ENCODE peak calls at places on chromosomes 6 and 20, in ten cellular contexts. W is lower lobe of right lung; J is left cardiac atrium; N is foreskin keratinocyte; P is spleen; C is hepatic stellate cell; U is A172; D is head of caudate nucleus; Z is stimulated activated effector memory CD8-positive, alpha-beta T cell treated with anti-CD3 and anti-CD28 coated beads, Interleukin-12 subunit alpha, Interleukin-12 subunit beta, amount 100 ng/mL, for 72 hours; O is cortex of kidney. Y is an unnamed sample.

GRCh38 chr6:18528084-18528743 is 141.1 kb downstream of the RNF144B start:
- DNase-seq in W (no peak), J (no peak), N (no peak), P (no peak), C (no peak), U (peak; percentile 5), D (no peak), Z (no peak), O (no peak), Y (no peak)

GRCh38 chr6:41707565-41708200 is 27.7 kb downstream of the TFEB start:
- DNase-seq in W (peak; percentile 67), J (peak; percentile 54), N (no peak), P (peak; percentile 90), C (no peak), U (no peak), D (peak; percentile 57), Z (no peak), O (no peak), Y (peak; percentile 65)

GRCh38 chr6:45116714-45117410 is 211.3 kb upstream of the RUNX2 start:
- DNase-seq in W (no peak), J (no peak), N (peak; percentile 23), P (no peak), C (peak; percentile 9), U (peak; percentile 79), D (no peak), Z (no peak), O (no peak), Y (no peak)

GRCh38 chr20:35020108-35021031 is 64.7 kb downstream of the MYH7B start:
- DNase-seq in W (no peak), J (no peak), N (no peak), P (no peak), C (no peak), U (no peak), D (no peak), Z (no peak), O (no peak), Y (no peak)

GRCh38 chr6:125750692-125751333 is 1.4 kb downstream of the HEY2 start:
- DNase-seq in W (no peak), J (no peak), N (no peak), P (no peak), C (no peak), U (no peak), D (no peak), Z (no peak), O (no peak), Y (no peak)

GRCh38 chr6:96458771-96459170 is 62.8 kb upstream of the UFL1 start:
- DNase-seq in W (no peak), J (no peak), N (no peak), P (no peak), C (no peak), U (no peak), D (no peak), Z (no peak), O (no peak), Y (no peak)

GRCh38 chr6:128350416-128351254 is 169.8 kb downstream of the PTPRK start:
- DNase-seq in W (no peak), J (no peak), N (peak; percentile 69), P (no peak), C (peak; percentile 4), U (peak; percentile 56), D (no peak), Z (no peak), O (no peak), Y (no peak)

GRCh38 chr20:44776977-44777376 is 31.3 kb downstream of the KCNK15 start:
- DNase-seq in W (no peak), J (no peak), N (no peak), P (peak; percentile 7), C (no peak), U (peak; percentile 26), D (no peak), Z (no peak), O (no peak), Y (no peak)

GRCh38 chr6:106591111-106591825 is 38.0 kb downstream of the RTN4IP1 start:
- DNase-seq in W (no peak), J (no peak), N (no peak), P (no peak), C (peak; percentile 83), U (peak; percentile 67), D (no peak), Z (no peak), O (no peak), Y (no peak)

GRCh38 chr20:25418779-25419178 is 11.3 kb downstream of the GINS1 start:
- DNase-seq in W (no peak), J (no peak), N (no peak), P (no peak), C (no peak), U (no peak), D (no peak), Z (no peak), O (no peak), Y (no peak)

GRCh38 chr20:6053064-6053775 is 640 bp downstream of the LRRN4 start:
- DNase-seq in W (no peak), J (no peak), N (no peak), P (no peak), C (no peak), U (peak; percentile 24), D (no peak), Z (no peak), O (no peak), Y (no peak)

GRCh38 chr6:24125980-24126379 is at the start of gene NRSN1:
- DNase-seq in W (no peak), J (no peak), N (no peak), P (no peak), C (no peak), U (no peak), D (peak; percentile 45), Z (no peak), O (no peak), Y (peak; percentile 78)

GRCh38 chr6:159110013-159110412 is 59.2 kb upstream of the FNDC1 start:
- DNase-seq in W (no peak), J (no peak), N (no peak), P (no peak), C (peak; percentile 36), U (peak; percentile 46), D (no peak), Z (peak; percentile 70), O (no peak), Y (no peak)

GRCh38 chr6:5471637-5472430 is 210.5 kb downstream of the FARS2 start:
- DNase-seq in W (no peak), J (no peak), N (no peak), P (no peak), C (no peak), U (no peak), D (peak; percentile 62), Z (no peak), O (no peak), Y (no peak)

GRCh38 chr20:53834044-53834442 is 236.4 kb downstream of the BCAS1 start:
- DNase-seq in W (no peak), J (no peak), N (no peak), P (peak; percentile 89), C (no peak), U (peak; percentile 88), D (no peak), Z (no peak), O (no peak), Y (no peak)

GRCh38 chr6:132198896-132199295 is 202.4 kb downstream of the MOXD1 start:
- DNase-seq in W (no peak), J (no peak), N (no peak), P (no peak), C (no peak), U (no peak), D (no peak), Z (no peak), O (no peak), Y (no peak)

GRCh38 chr6:125866433-125866832 is 75.7 kb downstream of the NCOA7 start:
- DNase-seq in W (no peak), J (no peak), N (no peak), P (no peak), C (no peak), U (no peak), D (no peak), Z (no peak), O (no peak), Y (peak; percentile 55)

GRCh38 chr6:128209771-128210170 is 308.9 kb upstream of the THEMIS start:
- DNase-seq in W (no peak), J (no peak), N (peak; percentile 47), P (no peak), C (peak; percentile 33), U (peak; percentile 83), D (no peak), Z (no peak), O (no peak), Y (no peak)

GRCh38 chr6:166253277-166254229 is 54.6 kb downstream of the PRR18 start:
- DNase-seq in W (peak; percentile 83), J (no peak), N (no peak), P (peak; percentile 92), C (no peak), U (no peak), D (no peak), Z (no peak), O (no peak), Y (no peak)

GRCh38 chr20:61850926-61851900 is 214.5 kb downstream of the TAF4 start:
- DNase-seq in W (no peak), J (no peak), N (no peak), P (peak; percentile 70), C (no peak), U (no peak), D (no peak), Z (no peak), O (no peak), Y (no peak)

GRCh38 chr20:62021794-62022419 is 43.8 kb downstream of the TAF4 start:
- DNase-seq in W (peak; percentile 18), J (no peak), N (no peak), P (no peak), C (no peak), U (no peak), D (no peak), Z (no peak), O (no peak), Y (no peak)

GRCh38 chr6:165990216-165990615 is 177.4 kb downstream of the TBXT start:
- DNase-seq in W (no peak), J (no peak), N (no peak), P (no peak), C (no peak), U (no peak), D (no peak), Z (no peak), O (no peak), Y (no peak)

GRCh38 chr20:43843096-43843964 is 71.3 kb upstream of the TOX2 start:
- DNase-seq in W (no peak), J (no peak), N (peak; percentile 54), P (no peak), C (peak; percentile 80), U (peak; percentile 76), D (no peak), Z (peak; percentile 43), O (no peak), Y (no peak)

GRCh38 chr20:7851031-7851490 is 89.2 kb downstream of the HAO1 start:
- DNase-seq in W (no peak), J (no peak), N (peak; percentile 69), P (no peak), C (no peak), U (no peak), D (no peak), Z (no peak), O (no peak), Y (no peak)

Y was measured in cerebellum.